ENCODE peak calls at places on chromosomes 12 and 14, in five cellular contexts. E is heart left ventricle; L is NCI-H2171; Z is effector CD8-positive, alpha-beta T cell; M is Ammon's horn. A is an unnamed sample.

GRCh38 chr12:21731144-21731543 is 43.4 kb downstream of the KCNJ8 start:
- DNase-seq in M (no peak), L (no peak), E (no peak), Z (no peak), A (no peak)

GRCh38 chr12:116169071-116169470 is 108.4 kb downstream of the MED13L start:
- DNase-seq in Z (no peak), M (no peak), L (no peak), E (no peak), A (no peak)

GRCh38 chr12:89893972-89894706 is 185.5 kb upstream of the ATP2B1 start:
- DNase-seq in L (no peak), M (no peak), Z (no peak), E (no peak), A (no peak)

GRCh38 chr14:71319646-71320045 is 412.4 kb downstream of the PCNX1 start:
- DNase-seq in L (no peak), E (no peak), M (peak), Z (no peak), A (no peak)

GRCh38 chr12:24534632-24535031 is 414.3 kb downstream of the BCAT1 start:
- DNase-seq in Z (no peak), M (peak), E (peak), L (no peak), A (no peak)

GRCh38 chr14:42469637-42470426 is 863.2 kb downstream of the LRFN5 start:
- DNase-seq in Z (no peak), M (no peak), L (no peak), E (no peak), A (peak)

GRCh38 chr12:16198884-16199283 is 78.6 kb downstream of the SLC15A5 start:
- DNase-seq in E (no peak), L (no peak), Z (no peak), M (no peak), A (no peak)

GRCh38 chr14:51020024-51020710 is 74.7 kb downstream of the TRIM9 start:
- DNase-seq in M (peak), L (no peak), Z (no peak), E (no peak), A (no peak)

GRCh38 chr12:105272152-105272551 is 36.2 kb upstream of the APPL2 start:
- DNase-seq in M (no peak), Z (no peak), E (no peak), L (no peak), A (no peak)

GRCh38 chr14:58746701-58747100 is 108.9 kb downstream of the DACT1 start:
- DNase-seq in Z (no peak), E (no peak), L (no peak), M (no peak), A (no peak)

GRCh38 chr14:29028973-29029582 is 262.5 kb downstream of the FOXG1 start:
- DNase-seq in L (no peak), Z (no peak), E (no peak), M (no peak), A (no peak)

GRCh38 chr12:100498141-100498540 is 24.5 kb downstream of the NR1H4 start:
- DNase-seq in Z (no peak), E (no peak), M (no peak), L (no peak), A (no peak)

A was measured in NCI-H446.